ENCODE peak calls at places on chromosomes 3 and 15, in six cellular contexts. One of them, this sample, is unnamed.
A peak's percentile ranks its signal among the peaks of the same experiment; 100 is the strongest.

GRCh38 chr15:74240002-74240568 is 4.0 kb downstream of the CCDC33 start:
- DNase-seq in breast epithelium: peak; percentile 71
- DNase-seq in stimulated activated CD4-positive, alpha-beta T cell treated with anti-CD3 and anti-CD28 coated beads, Interleukin-4, amount 100 ng/mL, for 1 hour: no peak
- DNase-seq in activated CD8-positive, alpha-beta memory T cell treated with anti-CD3 and anti-CD28 coated beads for 48 hours: no peak
- DNase-seq in T-helper 2 cell: no peak
- DNase-seq in activated CD4-positive, alpha-beta T cell treated with anti-CD3 and anti-CD28 coated beads for 48 hours: no peak
- DNase-seq in this sample: peak; percentile 85

GRCh38 chr15:67194171-67195114 is 60.0 kb downstream of the AAGAB start:
- DNase-seq in activated CD8-positive, alpha-beta memory T cell treated with anti-CD3 and anti-CD28 coated beads for 48 hours: no peak
- DNase-seq in activated CD4-positive, alpha-beta T cell treated with anti-CD3 and anti-CD28 coated beads for 48 hours: no peak
- DNase-seq in stimulated activated CD4-positive, alpha-beta T cell treated with anti-CD3 and anti-CD28 coated beads, Interleukin-4, amount 100 ng/mL, for 1 hour: no peak
- DNase-seq in breast epithelium: no peak
- DNase-seq in T-helper 2 cell: no peak
- DNase-seq in this sample: peak; percentile 46

GRCh38 chr15:93470042-93470441 is 381.0 kb upstream of the RGMA start:
- DNase-seq in breast epithelium: no peak
- DNase-seq in activated CD4-positive, alpha-beta T cell treated with anti-CD3 and anti-CD28 coated beads for 48 hours: no peak
- DNase-seq in activated CD8-positive, alpha-beta memory T cell treated with anti-CD3 and anti-CD28 coated beads for 48 hours: no peak
- DNase-seq in stimulated activated CD4-positive, alpha-beta T cell treated with anti-CD3 and anti-CD28 coated beads, Interleukin-4, amount 100 ng/mL, for 1 hour: no peak
- DNase-seq in T-helper 2 cell: no peak
- DNase-seq in this sample: no peak

GRCh38 chr3:140863481-140864084 is 78.1 kb upstream of the SLC25A36 start:
- DNase-seq in breast epithelium: no peak
- DNase-seq in activated CD8-positive, alpha-beta memory T cell treated with anti-CD3 and anti-CD28 coated beads for 48 hours: peak; percentile 28
- DNase-seq in T-helper 2 cell: no peak
- DNase-seq in stimulated activated CD4-positive, alpha-beta T cell treated with anti-CD3 and anti-CD28 coated beads, Interleukin-4, amount 100 ng/mL, for 1 hour: peak; percentile 2
- DNase-seq in activated CD4-positive, alpha-beta T cell treated with anti-CD3 and anti-CD28 coated beads for 48 hours: peak; percentile 58
- DNase-seq in this sample: no peak

GRCh38 chr15:57312323-57313133 is 63.8 kb upstream of the CGNL1 start:
- DNase-seq in breast epithelium: peak; percentile 34
- DNase-seq in activated CD4-positive, alpha-beta T cell treated with anti-CD3 and anti-CD28 coated beads for 48 hours: no peak
- DNase-seq in activated CD8-positive, alpha-beta memory T cell treated with anti-CD3 and anti-CD28 coated beads for 48 hours: no peak
- DNase-seq in T-helper 2 cell: no peak
- DNase-seq in stimulated activated CD4-positive, alpha-beta T cell treated with anti-CD3 and anti-CD28 coated beads, Interleukin-4, amount 100 ng/mL, for 1 hour: no peak
- DNase-seq in this sample: no peak

GRCh38 chr3:66393486-66394260 is 107.1 kb downstream of the LRIG1 start:
- DNase-seq in breast epithelium: no peak
- DNase-seq in activated CD8-positive, alpha-beta memory T cell treated with anti-CD3 and anti-CD28 coated beads for 48 hours: no peak
- DNase-seq in activated CD4-positive, alpha-beta T cell treated with anti-CD3 and anti-CD28 coated beads for 48 hours: peak; percentile 57
- DNase-seq in T-helper 2 cell: peak; percentile 43
- DNase-seq in stimulated activated CD4-positive, alpha-beta T cell treated with anti-CD3 and anti-CD28 coated beads, Interleukin-4, amount 100 ng/mL, for 1 hour: peak; percentile 18
- DNase-seq in this sample: no peak

GRCh38 chr3:141941093-141941492 is 64.7 kb downstream of the ATP1B3 start:
- DNase-seq in activated CD8-positive, alpha-beta memory T cell treated with anti-CD3 and anti-CD28 coated beads for 48 hours: no peak
- DNase-seq in stimulated activated CD4-positive, alpha-beta T cell treated with anti-CD3 and anti-CD28 coated beads, Interleukin-4, amount 100 ng/mL, for 1 hour: no peak
- DNase-seq in T-helper 2 cell: no peak
- DNase-seq in activated CD4-positive, alpha-beta T cell treated with anti-CD3 and anti-CD28 coated beads for 48 hours: no peak
- DNase-seq in breast epithelium: no peak
- DNase-seq in this sample: no peak

GRCh38 chr3:126982522-126983175 is at the start of gene PLXNA1:
- DNase-seq in breast epithelium: no peak
- DNase-seq in T-helper 2 cell: peak; percentile 84
- DNase-seq in activated CD4-positive, alpha-beta T cell treated with anti-CD3 and anti-CD28 coated beads for 48 hours: peak; percentile 87
- DNase-seq in activated CD8-positive, alpha-beta memory T cell treated with anti-CD3 and anti-CD28 coated beads for 48 hours: peak; percentile 64
- DNase-seq in stimulated activated CD4-positive, alpha-beta T cell treated with anti-CD3 and anti-CD28 coated beads, Interleukin-4, amount 100 ng/mL, for 1 hour: peak; percentile 85
- DNase-seq in this sample: peak; percentile 81

GRCh38 chr3:58026598-58026997 is 18.4 kb downstream of the FLNB start:
- DNase-seq in activated CD8-positive, alpha-beta memory T cell treated with anti-CD3 and anti-CD28 coated beads for 48 hours: no peak
- DNase-seq in T-helper 2 cell: no peak
- DNase-seq in activated CD4-positive, alpha-beta T cell treated with anti-CD3 and anti-CD28 coated beads for 48 hours: no peak
- DNase-seq in stimulated activated CD4-positive, alpha-beta T cell treated with anti-CD3 and anti-CD28 coated beads, Interleukin-4, amount 100 ng/mL, for 1 hour: no peak
- DNase-seq in breast epithelium: no peak
- DNase-seq in this sample: no peak

This sample was measured in left ventricle myocardium inferior.